ENCODE peak calls at places on chromosomes 4 and X, in seven cellular contexts. W is right cardiac atrium; I is lower lobe of right lung; P is cardiac muscle cell; A is colonic mucosa; Q is neuronal stem cell; K is CD8-positive, alpha-beta memory T cell. M is an unnamed sample. For H3K4me1, the result is how much of the 10 kb centered on the place peaks cover.

GRCh38 chrX:53074987-53075386 is 7.2 kb upstream of the TSPYL2 start:
- DNase-seq in P (no peak), W (no peak), A (no peak), I (no peak), Q (no peak), K (no peak), M (no peak)

GRCh38 chrX:96006281-96006680 is 678.4 kb upstream of the DIAPH2 start:
- DNase-seq in I (no peak), W (no peak), P (no peak), Q (no peak), K (no peak), A (no peak), M (no peak)

GRCh38 chrX:73863852-73864251 is 300.9 kb downstream of the CHIC1 start:
- DNase-seq in K (no peak), I (no peak), W (no peak), P (no peak), A (no peak), Q (no peak), M (no peak)

GRCh38 chr4:165474784-165475705 is 96.2 kb downstream of the CPE start:
- DNase-seq in W (no peak), Q (no peak), I (no peak), K (no peak), A (no peak), P (no peak), M (no peak)

GRCh38 chr4:2284161-2284933 is 22.4 kb upstream of the MXD4 start:
- DNase-seq in P (no peak), W (no peak), K (peak), I (peak), Q (no peak), A (no peak), M (no peak)

GRCh38 chrX:14095702-14096101 is 66.0 kb upstream of the GEMIN8 start:
- DNase-seq in W (peak), I (no peak), K (peak), Q (peak), A (peak), P (peak), M (no peak)

GRCh38 chrX:130179170-130179569 is 7.4 kb downstream of the RAB33A start:
- DNase-seq in W (no peak), Q (no peak), P (no peak), K (no peak), I (no peak), A (no peak), M (no peak)

GRCh38 chr4:98639523-98639922 is 18.9 kb downstream of the TSPAN5 start:
- DNase-seq in I (no peak), Q (no peak), P (no peak), W (no peak), K (no peak), A (no peak), M (no peak)

GRCh38 chr4:92488496-92488895 is 184.7 kb downstream of the GRID2 start:
- DNase-seq in P (no peak), A (no peak), W (no peak), I (no peak), K (no peak), Q (no peak), M (no peak)

GRCh38 chr4:92483341-92483740 is 179.6 kb downstream of the GRID2 start:
- DNase-seq in A (no peak), W (no peak), Q (no peak), K (no peak), P (no peak), I (no peak), M (no peak)
- H3K27ac ChIP-seq in A (no peak), W (no peak), Q (no peak), K (no peak), P (no peak), I (no peak), M (no peak)

GRCh38 chr4:110618091-110619000 is 4.5 kb downstream of the PITX2 start:
- DNase-seq in A (no peak), I (no peak), K (no peak), W (peak), P (peak), Q (peak), M (no peak)

GRCh38 chr4:110620352-110621327 is 2.2 kb downstream of the PITX2 start:
- DNase-seq in P (peak), W (peak), K (no peak), Q (peak), I (no peak), A (peak), M (no peak)

GRCh38 chr4:110621328-110621812 is 1.5 kb downstream of the PITX2 start:
- DNase-seq in K (no peak), I (no peak), Q (no peak), W (peak), P (no peak), A (no peak), M (no peak)

GRCh38 chr4:110619001-110619350 is 3.9 kb downstream of the PITX2 start:
- DNase-seq in P (no peak), K (no peak), A (no peak), I (no peak), Q (no peak), W (no peak), M (no peak)

GRCh38 chr4:110619401-110620247 is 3.3 kb downstream of the PITX2 start:
- DNase-seq in W (peak), I (no peak), Q (peak), A (no peak), P (peak), K (no peak), M (no peak)
- H3K4me1 ChIP-seq in W (under half), I (under half), Q (under half), A (under half), P (under half), K (under half), M (under half)

GRCh38 chr4:39855909-39856512 is 121.7 kb downstream of the PDS5A start:
- DNase-seq in A (no peak), W (no peak), P (no peak), K (no peak), Q (no peak), I (no peak), M (no peak)

GRCh38 chr4:39865280-39865679 is 112.4 kb downstream of the PDS5A start:
- DNase-seq in A (no peak), P (no peak), Q (no peak), K (no peak), W (no peak), I (no peak), M (no peak)

GRCh38 chr4:39860804-39861203 is 116.9 kb downstream of the PDS5A start:
- DNase-seq in K (no peak), W (no peak), P (no peak), Q (no peak), I (no peak), A (no peak), M (no peak)
- H3K27ac ChIP-seq in K (no peak), W (no peak), P (no peak), Q (no peak), I (no peak), A (no peak), M (no peak)

DNA sequence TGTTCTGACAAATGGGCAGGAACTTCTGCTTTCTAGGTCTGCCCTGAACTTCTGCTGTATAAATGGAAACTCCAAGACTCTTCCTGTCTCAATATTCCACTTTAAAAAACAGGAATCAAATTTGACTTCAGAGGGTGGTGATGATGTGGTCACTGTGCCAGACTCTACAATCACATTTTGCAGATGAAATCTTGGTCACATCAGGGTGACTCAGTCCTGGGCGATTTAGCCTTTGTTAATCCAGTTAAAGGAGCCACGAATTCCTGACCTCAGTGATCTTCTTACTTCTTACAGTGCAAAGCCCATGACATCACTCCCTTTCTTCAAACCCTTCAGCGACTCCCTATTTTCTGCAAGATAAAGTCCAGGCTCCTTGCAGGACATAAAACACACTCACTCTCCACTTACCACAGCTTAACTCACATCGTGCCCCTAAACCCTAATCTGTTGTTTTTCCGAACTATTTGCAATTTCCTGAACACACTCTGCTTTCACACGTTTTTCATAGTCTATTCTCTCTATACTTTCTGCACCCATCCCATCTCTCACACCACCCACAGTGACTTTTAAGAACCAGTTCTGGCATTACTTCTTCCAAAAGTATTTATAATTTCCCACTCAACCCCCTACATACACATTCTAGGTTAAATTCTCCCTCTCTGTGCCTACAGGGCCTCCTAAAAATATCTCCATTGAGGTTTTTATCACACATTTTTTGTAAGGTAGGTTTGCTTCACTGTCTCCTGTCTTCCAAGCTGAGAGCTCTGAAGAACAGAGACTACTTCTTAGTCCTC is 11.1 kb downstream of the GASK1B start:
- DNase-seq in I (no peak), K (no peak), A (no peak), W (no peak), Q (no peak), P (no peak), M (no peak)
- H3K4me1 ChIP-seq in I (under half), K (under half), A (under half), W (under half), Q (under half), P (under half), M (under half)

GRCh38 chr4:6803246-6803645 is 20.7 kb downstream of the KIAA0232 start:
- DNase-seq in A (no peak), K (no peak), P (no peak), Q (no peak), I (no peak), W (no peak), M (no peak)

GRCh38 chr4:6802626-6803025 is 20.1 kb downstream of the KIAA0232 start:
- DNase-seq in A (no peak), P (no peak), Q (no peak), I (no peak), W (no peak), K (no peak), M (no peak)

GRCh38 chr4:6804082-6804752 is 21.7 kb downstream of the KIAA0232 start:
- DNase-seq in Q (no peak), I (no peak), K (no peak), P (no peak), W (no peak), A (peak), M (no peak)

GRCh38 chr4:6799091-6799490 is 16.6 kb downstream of the KIAA0232 start:
- DNase-seq in Q (no peak), P (no peak), K (no peak), W (no peak), A (no peak), I (no peak), M (no peak)

GRCh38 chr4:6802050-6802449 is 19.5 kb downstream of the KIAA0232 start:
- DNase-seq in I (no peak), W (peak), P (no peak), A (no peak), Q (no peak), K (no peak), M (no peak)
- H3K27ac ChIP-seq in I (no peak), W (no peak), P (peak), A (no peak), Q (no peak), K (no peak), M (no peak)

DNA sequence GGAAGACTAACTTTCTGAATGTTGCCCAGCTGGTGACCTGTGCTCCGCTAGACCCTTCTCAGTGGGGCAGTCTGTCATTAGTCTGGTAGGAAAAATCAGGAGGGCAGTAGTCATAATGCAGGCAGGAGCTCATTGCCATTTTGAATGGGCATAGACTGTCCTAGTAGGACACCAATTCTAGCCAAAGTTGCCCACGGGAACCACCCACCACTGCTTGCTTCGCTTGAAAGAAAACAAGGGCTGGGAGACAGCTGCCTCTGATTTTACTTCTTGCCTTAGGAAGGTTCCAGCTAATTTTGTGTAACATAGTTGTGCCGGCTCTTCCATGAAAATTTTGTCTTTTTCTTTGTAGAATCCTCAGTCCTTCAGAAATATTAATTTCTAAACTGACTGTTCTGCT is 23.3 kb downstream of the HOPX start:
- DNase-seq in K (no peak), A (no peak), W (no peak), Q (no peak), I (no peak), P (no peak), M (no peak)
- H3K4me1 ChIP-seq in K (under half), A (under half), W (under half), Q (under half), I (under half), P (under half), M (under half)

M was measured in heart right ventricle.